ENCODE peak calls at places on chromosomes 2 and 18, in eight cellular contexts. E, Q, Z, B, P, T, J and C are unnamed samples.

GRCh38 chr2:181642071-181642470 is 14.8 kb downstream of the CERKL start:
- DNase-seq in Q (no peak), P (no peak), J (no peak), B (no peak), E (no peak), T (no peak), Z (no peak), C (no peak)

GRCh38 chr2:106701134-106701994 is 184.6 kb downstream of the ST6GAL2 start:
- DNase-seq in Q (no peak), J (no peak), Z (no peak), B (no peak), T (no peak), E (no peak), P (no peak), C (no peak)

GRCh38 chr2:127175821-127176354 is 44.2 kb downstream of the CYP27C1 start:
- DNase-seq in E (no peak), T (no peak), Q (no peak), J (peak), P (no peak), B (no peak), Z (no peak), C (no peak)

GRCh38 chr2:62150597-62151305 is 45.2 kb upstream of the B3GNT2 start:
- DNase-seq in Z (no peak), J (peak), Q (no peak), B (no peak), T (no peak), E (no peak), P (no peak), C (no peak)

GRCh38 chr2:228689049-228689448 is 507.6 kb upstream of the SPHKAP start:
- DNase-seq in P (no peak), E (peak), J (peak), Z (no peak), B (peak), Q (no peak), T (no peak), C (no peak)

GRCh38 chr18:70022636-70023035 is 75.0 kb upstream of the CD226 start:
- DNase-seq in B (no peak), E (no peak), P (no peak), Q (no peak), Z (no peak), T (no peak), J (no peak), C (no peak)

GRCh38 chr2:164705412-164706167 is 84.3 kb upstream of the GRB14 start:
- DNase-seq in E (no peak), Q (no peak), P (no peak), T (no peak), Z (no peak), B (no peak), J (no peak), C (no peak)

GRCh38 chr18:24674236-24675004 is 214.0 kb downstream of the HRH4 start:
- DNase-seq in B (no peak), Q (no peak), Z (peak), J (no peak), E (no peak), T (no peak), P (no peak), C (no peak)

GRCh38 chr2:217978536-217979150 is 24.2 kb downstream of the TNS1 start:
- DNase-seq in J (peak), B (no peak), T (no peak), E (no peak), P (no peak), Z (no peak), Q (no peak), C (peak)

GRCh38 chr2:86485103-86485502 is 43.9 kb downstream of the KDM3A start:
- DNase-seq in Z (no peak), Q (no peak), E (no peak), P (no peak), J (no peak), T (no peak), B (no peak), C (no peak)

GRCh38 chr2:112010751-112011150 is 44.3 kb upstream of the TMEM87B start:
- DNase-seq in J (no peak), B (no peak), Q (no peak), P (no peak), Z (no peak), E (no peak), T (no peak), C (no peak)

GRCh38 chr18:77144451-77145118 is 12.0 kb upstream of the MBP start:
- DNase-seq in Z (no peak), P (no peak), T (no peak), B (no peak), E (no peak), Q (no peak), J (no peak), C (no peak)

GRCh38 chr2:128617661-128618060 is 299.0 kb upstream of the HS6ST1 start:
- DNase-seq in J (no peak), P (no peak), B (no peak), T (peak), Q (no peak), Z (no peak), E (no peak), C (no peak)